ENCODE peak calls at places on chromosomes 7 and 10, in seven cellular contexts. One of them, this sample, is unnamed.

GRCh38 chr7:128454808-128455555 is 696 bp upstream of the HILPDA start:
- DNase-seq in cardiac fibroblast: no peak
- DNase-seq in kidney epithelial cell: no peak
- DNase-seq in CD8-positive, alpha-beta T cell: no peak
- DNase-seq in GM06990: no peak
- DNase-seq in fibroblast of lung: peak; percentile 66
- DNase-seq in fibroblast of mammary gland: no peak
- DNase-seq in this sample: no peak

GRCh38 chr7:131131746-131132431 is 195.8 kb upstream of the MKLN1 start:
- DNase-seq in cardiac fibroblast: no peak
- DNase-seq in kidney epithelial cell: no peak
- DNase-seq in CD8-positive, alpha-beta T cell: no peak
- DNase-seq in GM06990: no peak
- DNase-seq in fibroblast of lung: no peak
- DNase-seq in fibroblast of mammary gland: no peak
- DNase-seq in this sample: no peak

GRCh38 chr10:125721035-125721434 is 1.5 kb downstream of the EDRF1 start:
- DNase-seq in cardiac fibroblast: no peak
- DNase-seq in kidney epithelial cell: no peak
- DNase-seq in CD8-positive, alpha-beta T cell: no peak
- DNase-seq in GM06990: peak; percentile 63
- DNase-seq in fibroblast of lung: no peak
- DNase-seq in fibroblast of mammary gland: no peak
- DNase-seq in this sample: no peak

GRCh38 chr7:2260820-2261219 is 18.8 kb downstream of the NUDT1 start:
- DNase-seq in cardiac fibroblast: no peak
- DNase-seq in kidney epithelial cell: no peak
- DNase-seq in CD8-positive, alpha-beta T cell: no peak
- DNase-seq in GM06990: no peak
- DNase-seq in fibroblast of lung: no peak
- DNase-seq in fibroblast of mammary gland: no peak
- DNase-seq in this sample: no peak

GRCh38 chr10:58857251-58857650 is 319.2 kb upstream of the PHYHIPL start:
- DNase-seq in cardiac fibroblast: peak; percentile 17
- DNase-seq in kidney epithelial cell: no peak
- DNase-seq in CD8-positive, alpha-beta T cell: no peak
- DNase-seq in GM06990: no peak
- DNase-seq in fibroblast of lung: no peak
- DNase-seq in fibroblast of mammary gland: no peak
- DNase-seq in this sample: no peak

GRCh38 chr7:45178241-45179225 is 20.9 kb downstream of the RAMP3 start:
- DNase-seq in cardiac fibroblast: no peak
- DNase-seq in kidney epithelial cell: no peak
- DNase-seq in CD8-positive, alpha-beta T cell: no peak
- DNase-seq in GM06990: no peak
- DNase-seq in fibroblast of lung: no peak
- DNase-seq in fibroblast of mammary gland: no peak
- DNase-seq in this sample: no peak

GRCh38 chr7:33720139-33720538 is 185.2 kb upstream of the BMPER start:
- DNase-seq in cardiac fibroblast: no peak
- DNase-seq in kidney epithelial cell: no peak
- DNase-seq in CD8-positive, alpha-beta T cell: no peak
- DNase-seq in GM06990: no peak
- DNase-seq in fibroblast of lung: no peak
- DNase-seq in fibroblast of mammary gland: no peak
- DNase-seq in this sample: no peak

GRCh38 chr10:5297466-5297865 is 67.3 kb upstream of the UCN3 start:
- DNase-seq in cardiac fibroblast: peak; percentile 92
- DNase-seq in kidney epithelial cell: no peak
- DNase-seq in CD8-positive, alpha-beta T cell: no peak
- DNase-seq in GM06990: no peak
- DNase-seq in fibroblast of lung: peak; percentile 47
- DNase-seq in fibroblast of mammary gland: peak; percentile 41
- DNase-seq in this sample: no peak

GRCh38 chr10:80473692-80474596 is 19.8 kb downstream of the TSPAN14 start:
- DNase-seq in cardiac fibroblast: peak; percentile 49
- DNase-seq in kidney epithelial cell: peak; percentile 72
- DNase-seq in CD8-positive, alpha-beta T cell: no peak
- DNase-seq in GM06990: no peak
- DNase-seq in fibroblast of lung: peak; percentile 31
- DNase-seq in fibroblast of mammary gland: peak; percentile 62
- DNase-seq in this sample: no peak

GRCh38 chr7:85730016-85730415 is 543.2 kb upstream of the SEMA3D start:
- DNase-seq in cardiac fibroblast: peak; percentile 18
- DNase-seq in kidney epithelial cell: no peak
- DNase-seq in CD8-positive, alpha-beta T cell: no peak
- DNase-seq in GM06990: no peak
- DNase-seq in fibroblast of lung: peak; percentile 45
- DNase-seq in fibroblast of mammary gland: peak; percentile 31
- DNase-seq in this sample: no peak

GRCh38 chr7:152354061-152354460 is 81.7 kb downstream of the KMT2C start:
- DNase-seq in cardiac fibroblast: peak; percentile 61
- DNase-seq in kidney epithelial cell: no peak
- DNase-seq in CD8-positive, alpha-beta T cell: no peak
- DNase-seq in GM06990: no peak
- DNase-seq in fibroblast of lung: no peak
- DNase-seq in fibroblast of mammary gland: no peak
- DNase-seq in this sample: no peak

GRCh38 chr7:130641040-130641439 is 27.5 kb downstream of the COPG2 start:
- DNase-seq in cardiac fibroblast: no peak
- DNase-seq in kidney epithelial cell: no peak
- DNase-seq in CD8-positive, alpha-beta T cell: no peak
- DNase-seq in GM06990: no peak
- DNase-seq in fibroblast of lung: no peak
- DNase-seq in fibroblast of mammary gland: no peak
- DNase-seq in this sample: no peak

GRCh38 chr10:101263146-101263837 is 34.0 kb upstream of the LBX1 start:
- DNase-seq in cardiac fibroblast: no peak
- DNase-seq in kidney epithelial cell: no peak
- DNase-seq in CD8-positive, alpha-beta T cell: no peak
- DNase-seq in GM06990: no peak
- DNase-seq in fibroblast of lung: no peak
- DNase-seq in fibroblast of mammary gland: no peak
- DNase-seq in this sample: no peak

GRCh38 chr10:32985781-32986350 is 27.8 kb upstream of the ITGB1 start:
- DNase-seq in cardiac fibroblast: peak; percentile 98
- DNase-seq in kidney epithelial cell: no peak
- DNase-seq in CD8-positive, alpha-beta T cell: no peak
- DNase-seq in GM06990: no peak
- DNase-seq in fibroblast of lung: peak; percentile 93
- DNase-seq in fibroblast of mammary gland: peak; percentile 97
- DNase-seq in this sample: no peak

GRCh38 chr10:123061865-123062264 is 53.1 kb downstream of the ACADSB start:
- DNase-seq in cardiac fibroblast: no peak
- DNase-seq in kidney epithelial cell: no peak
- DNase-seq in CD8-positive, alpha-beta T cell: no peak
- DNase-seq in GM06990: no peak
- DNase-seq in fibroblast of lung: no peak
- DNase-seq in fibroblast of mammary gland: no peak
- DNase-seq in this sample: no peak

GRCh38 chr10:88687853-88688467 is 18.1 kb upstream of the LIPK start:
- DNase-seq in cardiac fibroblast: peak; percentile 53
- DNase-seq in kidney epithelial cell: no peak
- DNase-seq in CD8-positive, alpha-beta T cell: no peak
- DNase-seq in GM06990: no peak
- DNase-seq in fibroblast of lung: peak; percentile 57
- DNase-seq in fibroblast of mammary gland: peak; percentile 48
- DNase-seq in this sample: no peak

GRCh38 chr10:88689366-88689765 is 16.7 kb upstream of the LIPK start:
- DNase-seq in cardiac fibroblast: no peak
- DNase-seq in kidney epithelial cell: no peak
- DNase-seq in CD8-positive, alpha-beta T cell: no peak
- DNase-seq in GM06990: no peak
- DNase-seq in fibroblast of lung: no peak
- DNase-seq in fibroblast of mammary gland: no peak
- DNase-seq in this sample: no peak

GRCh38 chr10:88693392-88694020 is 12.5 kb upstream of the LIPK start:
- DNase-seq in cardiac fibroblast: peak; percentile 40
- DNase-seq in kidney epithelial cell: no peak
- DNase-seq in CD8-positive, alpha-beta T cell: no peak
- DNase-seq in GM06990: no peak
- DNase-seq in fibroblast of lung: peak; percentile 34
- DNase-seq in fibroblast of mammary gland: peak; percentile 37
- DNase-seq in this sample: no peak
- TF ChIP-seq CTCF in cardiac fibroblast: peak; percentile 33
- TF ChIP-seq CTCF in kidney epithelial cell: peak; percentile 15
- TF ChIP-seq CTCF in CD8-positive, alpha-beta T cell: no peak
- TF ChIP-seq CTCF in GM06990: no peak
- TF ChIP-seq CTCF in fibroblast of lung: peak; percentile 44
- TF ChIP-seq CTCF in fibroblast of mammary gland: peak; percentile 44
- TF ChIP-seq CTCF in this sample: peak; percentile 34

DNA sequence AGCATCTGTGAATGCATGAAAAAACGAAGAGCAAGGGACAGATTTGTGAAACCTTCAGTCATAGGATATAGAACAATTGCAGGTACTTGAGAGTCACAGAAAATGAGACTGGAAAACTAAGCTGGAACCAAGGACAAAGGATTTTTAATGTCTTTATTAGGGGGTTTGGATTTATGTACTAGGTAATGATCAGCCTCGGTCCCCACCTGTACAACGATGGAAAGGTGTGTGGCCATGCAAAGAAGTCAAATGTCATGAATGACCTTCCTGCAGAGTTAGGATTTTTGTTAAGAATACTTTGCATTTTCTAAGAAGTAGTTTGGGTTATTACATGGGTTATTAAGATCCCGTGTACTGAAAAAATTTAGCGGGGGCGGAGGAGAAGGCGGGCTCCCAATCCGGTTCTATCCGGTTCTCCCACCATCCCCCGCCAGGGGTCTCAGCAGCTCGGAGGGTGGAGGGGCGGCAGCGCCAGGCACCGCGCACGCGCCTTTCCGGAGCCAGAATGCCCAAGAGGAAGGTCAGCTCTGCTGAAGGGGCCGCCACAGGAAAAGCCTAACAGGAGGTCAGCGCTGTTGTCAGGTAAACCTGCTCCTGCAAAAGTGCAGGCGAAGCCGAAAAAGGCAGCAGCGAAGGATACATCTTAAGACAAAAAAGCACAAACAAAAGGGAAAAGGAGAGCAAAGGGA is 327.5 kb upstream of the PLXDC2 start:
- DNase-seq in cardiac fibroblast: peak; percentile 29
- DNase-seq in kidney epithelial cell: no peak
- DNase-seq in CD8-positive, alpha-beta T cell: no peak
- DNase-seq in GM06990: no peak
- DNase-seq in fibroblast of lung: peak; percentile 33
- DNase-seq in fibroblast of mammary gland: peak; percentile 14
- DNase-seq in this sample: no peak
- TF ChIP-seq CTCF in cardiac fibroblast: no peak
- TF ChIP-seq CTCF in kidney epithelial cell: peak; percentile 7
- TF ChIP-seq CTCF in CD8-positive, alpha-beta T cell: no peak
- TF ChIP-seq CTCF in GM06990: no peak
- TF ChIP-seq CTCF in fibroblast of lung: no peak
- TF ChIP-seq CTCF in fibroblast of mammary gland: no peak
- TF ChIP-seq CTCF in this sample: no peak

GRCh38 chr7:521221-522070 is 1.8 kb upstream of the PDGFA start:
- DNase-seq in cardiac fibroblast: peak; percentile 57
- DNase-seq in kidney epithelial cell: no peak
- DNase-seq in CD8-positive, alpha-beta T cell: no peak
- DNase-seq in GM06990: peak; percentile 72
- DNase-seq in fibroblast of lung: no peak
- DNase-seq in fibroblast of mammary gland: peak; percentile 19
- DNase-seq in this sample: no peak

GRCh38 chr7:519429-519973 is at the start of gene PDGFA:
- DNase-seq in cardiac fibroblast: peak; percentile 46
- DNase-seq in kidney epithelial cell: no peak
- DNase-seq in CD8-positive, alpha-beta T cell: no peak
- DNase-seq in GM06990: no peak
- DNase-seq in fibroblast of lung: peak; percentile 48
- DNase-seq in fibroblast of mammary gland: peak; percentile 36
- DNase-seq in this sample: no peak

GRCh38 chr7:518630-519428 is 817 bp downstream of the PDGFA start:
- DNase-seq in cardiac fibroblast: peak; percentile 84
- DNase-seq in kidney epithelial cell: no peak
- DNase-seq in CD8-positive, alpha-beta T cell: peak; percentile 6
- DNase-seq in GM06990: peak; percentile 49
- DNase-seq in fibroblast of lung: peak; percentile 72
- DNase-seq in fibroblast of mammary gland: peak; percentile 55
- DNase-seq in this sample: no peak

GRCh38 chr7:520503-521161 is 986 bp upstream of the PDGFA start:
- DNase-seq in cardiac fibroblast: no peak
- DNase-seq in kidney epithelial cell: no peak
- DNase-seq in CD8-positive, alpha-beta T cell: no peak
- DNase-seq in GM06990: no peak
- DNase-seq in fibroblast of lung: no peak
- DNase-seq in fibroblast of mammary gland: no peak
- DNase-seq in this sample: no peak

DNA sequence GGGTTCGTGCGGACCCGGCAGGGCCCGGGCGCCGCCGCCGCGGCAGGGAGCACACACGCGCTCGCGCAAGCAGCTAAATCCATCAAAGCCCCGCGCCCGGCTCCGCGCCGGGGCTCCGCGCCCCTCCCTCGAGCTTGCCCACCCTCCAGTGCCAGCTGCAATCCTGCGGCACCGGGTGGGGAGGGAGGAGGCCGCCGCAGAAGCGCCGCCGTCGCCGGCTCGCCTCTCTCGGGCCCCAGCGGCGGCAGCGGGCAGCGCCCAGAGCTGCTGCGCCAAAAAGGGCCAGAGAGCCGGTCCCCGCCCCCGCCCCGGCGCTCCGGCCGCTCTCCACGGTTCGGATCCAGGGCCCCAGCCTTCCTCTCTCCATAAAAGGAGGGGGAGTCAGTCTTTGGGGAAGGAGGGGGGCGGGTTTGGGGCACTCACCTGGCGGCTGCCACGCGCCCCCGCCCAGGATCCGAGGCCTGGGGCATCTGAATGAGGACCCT is 370 bp upstream of the PDGFA start:
- DNase-seq in cardiac fibroblast: peak; percentile 63
- DNase-seq in kidney epithelial cell: no peak
- DNase-seq in CD8-positive, alpha-beta T cell: no peak
- DNase-seq in GM06990: peak; percentile 53
- DNase-seq in fibroblast of lung: peak; percentile 45
- DNase-seq in fibroblast of mammary gland: peak; percentile 34
- DNase-seq in this sample: no peak
- TF ChIP-seq CTCF in cardiac fibroblast: no peak
- TF ChIP-seq CTCF in kidney epithelial cell: no peak
- TF ChIP-seq CTCF in CD8-positive, alpha-beta T cell: no peak
- TF ChIP-seq CTCF in GM06990: no peak
- TF ChIP-seq CTCF in fibroblast of lung: no peak
- TF ChIP-seq CTCF in fibroblast of mammary gland: no peak
- TF ChIP-seq CTCF in this sample: no peak

GRCh38 chr10:3047622-3047995 is 19.7 kb upstream of the PFKP start:
- DNase-seq in cardiac fibroblast: no peak
- DNase-seq in kidney epithelial cell: no peak
- DNase-seq in CD8-positive, alpha-beta T cell: no peak
- DNase-seq in GM06990: no peak
- DNase-seq in fibroblast of lung: no peak
- DNase-seq in fibroblast of mammary gland: no peak
- DNase-seq in this sample: no peak

GRCh38 chr10:3046210-3046779 is 21.1 kb upstream of the PFKP start:
- DNase-seq in cardiac fibroblast: no peak
- DNase-seq in kidney epithelial cell: no peak
- DNase-seq in CD8-positive, alpha-beta T cell: no peak
- DNase-seq in GM06990: no peak
- DNase-seq in fibroblast of lung: no peak
- DNase-seq in fibroblast of mammary gland: no peak
- DNase-seq in this sample: no peak

GRCh38 chr10:3043512-3044368 is 23.6 kb upstream of the PFKP start:
- DNase-seq in cardiac fibroblast: peak; percentile 87
- DNase-seq in kidney epithelial cell: no peak
- DNase-seq in CD8-positive, alpha-beta T cell: peak; percentile 22
- DNase-seq in GM06990: no peak
- DNase-seq in fibroblast of lung: peak; percentile 84
- DNase-seq in fibroblast of mammary gland: peak; percentile 75
- DNase-seq in this sample: no peak

GRCh38 chr10:3046941-3047621 is 20.3 kb upstream of the PFKP start:
- DNase-seq in cardiac fibroblast: peak; percentile 19
- DNase-seq in kidney epithelial cell: peak; percentile 47
- DNase-seq in CD8-positive, alpha-beta T cell: no peak
- DNase-seq in GM06990: no peak
- DNase-seq in fibroblast of lung: no peak
- DNase-seq in fibroblast of mammary gland: no peak
- DNase-seq in this sample: no peak

GRCh38 chr10:3045471-3046209 is 21.7 kb upstream of the PFKP start:
- DNase-seq in cardiac fibroblast: peak; percentile 90
- DNase-seq in kidney epithelial cell: peak; percentile 63
- DNase-seq in CD8-positive, alpha-beta T cell: no peak
- DNase-seq in GM06990: no peak
- DNase-seq in fibroblast of lung: peak; percentile 87
- DNase-seq in fibroblast of mammary gland: peak; percentile 76
- DNase-seq in this sample: peak; percentile 35
- TF ChIP-seq CTCF in cardiac fibroblast: peak; percentile 64
- TF ChIP-seq CTCF in kidney epithelial cell: peak; percentile 24
- TF ChIP-seq CTCF in CD8-positive, alpha-beta T cell: no peak
- TF ChIP-seq CTCF in GM06990: no peak
- TF ChIP-seq CTCF in fibroblast of lung: peak; percentile 65
- TF ChIP-seq CTCF in fibroblast of mammary gland: peak; percentile 45
- TF ChIP-seq CTCF in this sample: peak; percentile 62